ENCODE peak calls at places on chromosomes 7 and 10, in seven cellular contexts. V is fibroblast of the aortic adventitia, B is hepatocyte, L is cortex of kidney, Q is left colon, A is left cardiac atrium, M is substantia nigra. I is an unnamed sample.

GRCh38 chr7:101953248-101953819 is 135.9 kb downstream of the CUX1 start:
- DNase-seq in L (no peak), Q (no peak), V (peak; percentile 98), B (peak; percentile 85), A (peak; percentile 48), M (no peak), I (no peak)

GRCh38 chr7:143415696-143416095 is 7.0 kb upstream of the EPHA1 start:
- DNase-seq in Q (no peak), B (no peak), L (no peak), V (peak; percentile 57), M (no peak), A (no peak), I (no peak)

GRCh38 chr10:44960482-44961230 is 1.1 kb downstream of the RASSF4 start:
- DNase-seq in V (no peak), M (no peak), L (no peak), B (no peak), A (no peak), Q (no peak), I (no peak)

GRCh38 chr10:131804551-131805295 is 96.1 kb upstream of the PPP2R2D start:
- DNase-seq in A (no peak), V (no peak), M (no peak), Q (no peak), L (no peak), B (no peak), I (no peak)

GRCh38 chr7:132548489-132549078 is 27.7 kb downstream of the PLXNA4 start:
- DNase-seq in B (no peak), A (no peak), V (peak; percentile 82), L (no peak), M (no peak), Q (no peak), I (no peak)

GRCh38 chr10:89738551-89739209 is 37.3 kb downstream of the KIF20B start:
- DNase-seq in Q (no peak), L (no peak), V (no peak), M (no peak), A (no peak), B (no peak), I (no peak)

GRCh38 chr7:129780257-129781127 is 169.0 kb downstream of the NRF1 start:
- DNase-seq in V (no peak), Q (peak; percentile 93), A (peak; percentile 49), M (peak; percentile 16), L (no peak), B (peak; percentile 92), I (peak; percentile 60)

GRCh38 chr10:59805043-59805442 is 51.8 kb upstream of the MRLN start:
- DNase-seq in B (peak; percentile 43), M (peak; percentile 7), A (no peak), L (no peak), Q (peak; percentile 68), V (no peak), I (no peak)

GRCh38 chr7:100691676-100692577 is 2.1 kb downstream of the GIGYF1 start:
- DNase-seq in Q (peak; percentile 82), A (peak; percentile 82), B (peak; percentile 89), M (peak; percentile 75), L (no peak), V (peak; percentile 71), I (peak; percentile 79)

GRCh38 chr7:34875481-34875880 is 161.8 kb downstream of the DPY19L1 start:
- DNase-seq in L (no peak), Q (no peak), A (no peak), M (peak; percentile 15), B (no peak), V (no peak), I (no peak)

GRCh38 chr7:1910081-1910685 is 240.1 kb downstream of the ELFN1 start:
- DNase-seq in V (no peak), A (no peak), B (no peak), Q (no peak), L (no peak), M (no peak), I (no peak)